ENCODE peak calls at places on chromosomes 4 and X, in four cellular contexts. One of them, this sample, is unnamed.

GRCh38 chr4:157294575-157294974 is 74.0 kb downstream of the GRIA2 start:
- DNase-seq in left lung: no peak
- DNase-seq in PC-9: no peak
- DNase-seq in upper lobe of left lung: no peak
- DNase-seq in this sample: no peak

GRCh38 chr4:82467442-82467841 is 37.1 kb downstream of the ENOPH1 start:
- DNase-seq in left lung: no peak
- DNase-seq in PC-9: no peak
- DNase-seq in upper lobe of left lung: no peak
- DNase-seq in this sample: no peak

GRCh38 chrX:155056877-155057792 is 13.8 kb downstream of the CMC4 start:
- DNase-seq in left lung: peak
- DNase-seq in upper lobe of left lung: peak
- DNase-seq in PC-9: peak
- DNase-seq in this sample: no peak

GRCh38 chrX:68588653-68589371 is 58.7 kb upstream of the STARD8 start:
- DNase-seq in PC-9: peak
- DNase-seq in upper lobe of left lung: no peak
- DNase-seq in left lung: no peak
- DNase-seq in this sample: no peak

GRCh38 chr4:52102587-52102986 is 51.5 kb downstream of the SPATA18 start:
- DNase-seq in PC-9: no peak
- DNase-seq in left lung: no peak
- DNase-seq in upper lobe of left lung: no peak
- DNase-seq in this sample: no peak

GRCh38 chrX:43349363-43349762 is 306.7 kb upstream of the MAOA start:
- DNase-seq in upper lobe of left lung: no peak
- DNase-seq in left lung: no peak
- DNase-seq in PC-9: no peak
- DNase-seq in this sample: no peak

GRCh38 chr4:111630705-111631104 is 514.5 kb upstream of the FAM241A start:
- DNase-seq in left lung: no peak
- DNase-seq in upper lobe of left lung: no peak
- DNase-seq in PC-9: no peak
- DNase-seq in this sample: no peak

GRCh38 chr4:76902233-76902890 is 4.4 kb upstream of the SOWAHB start:
- DNase-seq in left lung: no peak
- DNase-seq in PC-9: no peak
- DNase-seq in upper lobe of left lung: no peak
- DNase-seq in this sample: no peak

GRCh38 chrX:154096140-154097002 is 1.1 kb downstream of the MECP2 start:
- DNase-seq in left lung: no peak
- DNase-seq in upper lobe of left lung: no peak
- DNase-seq in PC-9: peak
- DNase-seq in this sample: no peak

GRCh38 chr4:93776386-93777080 is 52.0 kb upstream of the ATOH1 start:
- DNase-seq in upper lobe of left lung: no peak
- DNase-seq in PC-9: no peak
- DNase-seq in left lung: no peak
- DNase-seq in this sample: no peak

GRCh38 chrX:38142598-38142997 is 78.1 kb downstream of the SRPX start:
- DNase-seq in PC-9: no peak
- DNase-seq in left lung: no peak
- DNase-seq in upper lobe of left lung: no peak
- DNase-seq in this sample: no peak

GRCh38 chr4:125539691-125540090 is 224.9 kb downstream of the FAT4 start:
- DNase-seq in upper lobe of left lung: no peak
- DNase-seq in left lung: no peak
- DNase-seq in PC-9: no peak
- DNase-seq in this sample: no peak

GRCh38 chr4:153223418-153223792 is 19.2 kb downstream of the TRIM2 start:
- DNase-seq in PC-9: no peak
- DNase-seq in upper lobe of left lung: no peak
- DNase-seq in left lung: no peak
- DNase-seq in this sample: no peak

GRCh38 chr4:180335571-180335970 is 1907.6 kb upstream of the TENM3 start:
- DNase-seq in PC-9: no peak
- DNase-seq in upper lobe of left lung: no peak
- DNase-seq in left lung: no peak
- DNase-seq in this sample: no peak

GRCh38 chr4:14667624-14668295 is 334.5 kb upstream of the CPEB2 start:
- DNase-seq in upper lobe of left lung: no peak
- DNase-seq in left lung: no peak
- DNase-seq in PC-9: peak
- DNase-seq in this sample: no peak
- H3K27ac ChIP-seq in upper lobe of left lung: no peak
- H3K27ac ChIP-seq in left lung: no peak
- H3K27ac ChIP-seq in PC-9: no peak
- H3K27ac ChIP-seq in this sample: no peak

DNA sequence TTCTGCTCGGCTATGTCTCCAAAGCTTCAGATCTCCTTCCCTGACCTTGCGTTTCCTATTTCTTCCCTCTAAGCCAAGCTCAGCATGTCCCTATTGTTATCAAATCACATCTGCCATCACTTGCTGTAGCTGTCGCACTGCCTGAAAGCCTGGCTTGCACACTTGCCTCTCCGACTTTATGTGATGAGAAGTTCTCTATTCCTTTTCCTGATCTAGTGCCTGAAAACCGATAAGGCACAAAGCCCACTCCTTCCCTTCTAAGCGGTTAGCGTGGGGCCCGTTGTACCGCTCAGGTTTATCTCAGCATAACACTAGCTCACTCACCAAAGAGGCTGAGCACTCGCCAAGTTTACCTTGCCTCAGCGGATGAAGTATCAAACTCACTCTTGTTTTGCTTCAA is 816 bp downstream of the NMU start:
- DNase-seq in upper lobe of left lung: no peak
- DNase-seq in PC-9: no peak
- DNase-seq in left lung: no peak
- DNase-seq in this sample: no peak
- H3K4me3 ChIP-seq in upper lobe of left lung: peak
- H3K4me3 ChIP-seq in PC-9: peak
- H3K4me3 ChIP-seq in left lung: no peak
- H3K4me3 ChIP-seq in this sample: peak

DNA sequence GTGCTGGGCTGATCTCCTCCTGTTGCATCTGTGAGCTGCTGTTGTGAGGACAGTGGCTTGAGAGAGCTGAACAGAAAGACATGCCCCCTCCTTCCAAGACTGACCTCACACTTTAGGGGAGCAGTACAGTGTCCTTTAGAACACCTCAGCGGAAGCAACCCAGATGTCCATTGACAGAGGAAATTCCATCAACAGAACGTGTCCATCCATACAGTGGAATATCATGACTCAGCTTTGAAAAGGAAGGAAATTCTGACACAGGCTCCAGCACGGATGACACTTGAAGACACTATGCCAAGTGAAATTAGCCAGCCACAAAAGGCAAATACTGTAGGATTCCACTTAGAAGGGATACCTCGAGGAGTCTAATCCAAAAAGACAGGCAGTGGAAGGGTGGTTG is 103.5 kb downstream of the GPR143 start:
- DNase-seq in upper lobe of left lung: no peak
- DNase-seq in PC-9: no peak
- DNase-seq in left lung: no peak
- DNase-seq in this sample: no peak
- H3K27ac ChIP-seq in upper lobe of left lung: no peak
- H3K27ac ChIP-seq in PC-9: no peak
- H3K27ac ChIP-seq in left lung: no peak
- H3K27ac ChIP-seq in this sample: no peak

GRCh38 chr4:121977251-121978168 is 25.6 kb upstream of the TRPC3 start:
- DNase-seq in left lung: no peak
- DNase-seq in upper lobe of left lung: no peak
- DNase-seq in PC-9: peak
- DNase-seq in this sample: no peak
- H3K4me3 ChIP-seq in left lung: no peak
- H3K4me3 ChIP-seq in upper lobe of left lung: no peak
- H3K4me3 ChIP-seq in PC-9: no peak
- H3K4me3 ChIP-seq in this sample: no peak